ENCODE peak calls at places on chromosomes 16 and 17, in seven cellular contexts. H is CD8-positive, alpha-beta memory T cell; K is uterus; L is left lung; O is adipocyte; T is HL-60; D is AG10803. A is an unnamed sample.

GRCh38 chr17:31787857-31788570 is 71.0 kb downstream of the COPRS start:
- DNase-seq in O (peak), D (peak), K (peak), T (no peak), H (no peak), L (peak), A (peak)

GRCh38 chr17:28381141-28381825 is 9.8 kb downstream of the SARM1 start:
- DNase-seq in K (no peak), H (no peak), O (no peak), D (no peak), L (no peak), T (no peak), A (no peak)

GRCh38 chr17:77206125-77206523 is 65.4 kb downstream of the SEC14L1 start:
- DNase-seq in T (no peak), D (no peak), K (no peak), H (no peak), O (no peak), L (no peak), A (no peak)

GRCh38 chr16:81539009-81539820 is 94.6 kb downstream of the CMIP start:
- DNase-seq in O (peak), H (no peak), K (no peak), L (no peak), D (peak), T (no peak), A (peak)

GRCh38 chr16:1300664-1301476 is 8.6 kb upstream of the UBE2I start:
- DNase-seq in H (peak), O (peak), T (no peak), D (peak), L (peak), K (no peak), A (peak)

GRCh38 chr17:7240375-7240774 is 1.1 kb upstream of the PHF23 start:
- DNase-seq in D (no peak), H (no peak), K (no peak), O (no peak), T (no peak), L (no peak), A (no peak)

GRCh38 chr16:4415538-4416199 is 727 bp downstream of the CORO7 start:
- DNase-seq in T (peak), L (peak), D (no peak), K (no peak), H (peak), O (peak), A (no peak)

GRCh38 chr17:4236456-4236855 is 27.3 kb downstream of the ANKFY1 start:
- DNase-seq in K (no peak), O (no peak), T (no peak), H (no peak), D (peak), L (no peak), A (no peak)

GRCh38 chr17:6910987-6911603 is 79.6 kb upstream of the TEKT1 start:
- DNase-seq in T (no peak), H (peak), O (peak), K (no peak), L (no peak), D (peak), A (peak)

GRCh38 chr16:53664724-53665345 is 38.8 kb downstream of the RPGRIP1L start:
- DNase-seq in L (no peak), K (no peak), T (no peak), O (peak), H (no peak), D (peak), A (peak)

GRCh38 chr16:3094289-3095027 is 4.6 kb downstream of the ZSCAN10 start:
- DNase-seq in H (peak), O (peak), L (no peak), D (peak), K (no peak), T (no peak), A (peak)

GRCh38 chr17:50355701-50356341 is 9.9 kb downstream of the XYLT2 start:
- DNase-seq in K (no peak), O (no peak), H (no peak), D (no peak), L (no peak), T (no peak), A (no peak)

GRCh38 chr16:72073831-72074230 is 10.8 kb downstream of the HPR start:
- DNase-seq in T (no peak), D (no peak), H (no peak), L (no peak), K (no peak), O (no peak), A (peak)

GRCh38 chr17:71966459-71967313 is 154.1 kb upstream of the SOX9 start:
- DNase-seq in H (no peak), K (no peak), D (no peak), O (no peak), L (no peak), T (no peak), A (no peak)

GRCh38 chr17:43129671-43130010 is 4.5 kb upstream of the BRCA1 start:
- DNase-seq in L (no peak), D (no peak), T (no peak), H (no peak), K (no peak), O (no peak), A (no peak)

GRCh38 chr17:44906010-44906646 is 6.9 kb upstream of the EFTUD2 start:
- DNase-seq in D (peak), L (no peak), H (no peak), O (peak), T (no peak), K (peak), A (peak)

GRCh38 chr16:81995651-81996050 is 15.6 kb downstream of the SDR42E1 start:
- DNase-seq in D (no peak), K (no peak), H (no peak), O (no peak), T (no peak), L (no peak), A (no peak)

GRCh38 chr17:27236710-27237315 is 57.1 kb upstream of the WSB1 start:
- DNase-seq in H (peak), K (peak), D (peak), T (no peak), L (no peak), O (peak), A (peak)

GRCh38 chr16:68995011-68995504 is 110.4 kb upstream of the HAS3 start:
- DNase-seq in L (no peak), D (peak), K (no peak), O (peak), T (no peak), H (no peak), A (peak)

GRCh38 chr17:79991140-79991923 is 44.3 kb downstream of the TBC1D16 start:
- DNase-seq in D (peak), L (peak), K (peak), O (peak), T (peak), H (peak), A (peak)

GRCh38 chr16:24497405-24497804 is 42.0 kb upstream of the RBBP6 start:
- DNase-seq in L (no peak), D (peak), T (no peak), O (peak), K (no peak), H (no peak), A (peak)

DNA sequence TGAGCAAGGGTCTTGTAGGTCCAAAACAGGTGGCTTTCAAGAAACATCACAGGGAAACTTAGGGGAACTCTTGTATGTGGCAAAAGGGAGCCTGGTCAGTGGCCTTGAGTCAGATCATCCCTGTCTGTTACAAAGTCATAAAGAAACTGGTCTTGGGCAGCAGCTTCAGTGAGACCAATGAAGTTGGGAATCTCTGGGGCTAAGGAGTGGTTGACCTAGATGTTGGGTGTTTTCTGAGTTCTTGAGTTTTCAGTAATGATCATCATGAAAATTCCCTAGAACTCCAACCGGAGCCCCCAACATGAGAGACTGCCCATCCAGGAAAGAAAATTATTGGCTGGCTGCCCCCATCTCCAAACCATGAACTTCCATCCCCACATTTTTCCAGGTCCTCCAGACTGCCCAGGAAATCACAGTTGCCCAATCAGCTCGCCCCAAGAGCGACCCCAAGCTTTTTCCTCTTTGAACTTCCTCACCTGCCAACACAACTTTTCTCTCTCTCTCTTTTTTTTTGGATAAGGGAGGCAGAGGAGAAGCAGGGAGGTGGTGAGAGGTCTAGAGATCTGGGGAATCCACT is 3.9 kb downstream of the CCR7 start:
- DNase-seq in T (no peak), L (no peak), O (no peak), D (no peak), K (no peak), H (no peak), A (no peak)
- H3K4me3 ChIP-seq in T (no peak), L (no peak), O (no peak), D (no peak), K (no peak), H (peak), A (no peak)

GRCh38 chr17:351436-351713 is 1.2 kb downstream of the RPH3AL start:
- DNase-seq in O (no peak), L (no peak), K (no peak), H (no peak), D (no peak), T (no peak), A (no peak)
- H3K4me3 ChIP-seq in O (no peak), L (no peak), K (no peak), H (no peak), D (no peak), T (no peak), A (no peak)

DNA sequence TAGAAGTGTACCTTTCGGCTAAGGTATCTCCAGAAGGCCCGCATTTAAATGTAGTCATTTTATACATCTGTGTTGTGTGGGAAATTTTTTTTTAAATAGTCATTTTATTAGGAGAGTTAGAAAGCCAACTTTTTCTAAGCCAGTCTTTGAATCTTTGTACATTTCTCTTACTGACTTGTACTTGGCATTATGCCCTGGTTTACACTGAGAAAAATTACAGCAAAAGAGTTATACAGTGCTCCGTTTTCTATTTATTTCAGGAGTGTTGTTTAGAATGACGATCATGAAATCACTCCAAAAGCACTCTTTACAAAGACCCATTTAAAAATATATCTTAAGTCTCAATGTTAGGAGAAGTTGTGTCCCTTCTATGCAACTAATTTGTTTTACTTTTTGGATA is 91.9 kb downstream of the CYB561 start:
- DNase-seq in T (no peak), H (no peak), O (peak), K (no peak), L (no peak), D (no peak), A (peak)
- H3K4me3 ChIP-seq in T (no peak), H (no peak), O (no peak), K (no peak), L (no peak), D (no peak), A (no peak)

GRCh38 chr17:37818689-37819088 is 73.8 kb upstream of the HNF1B start:
- DNase-seq in L (peak), O (no peak), T (no peak), K (no peak), H (no peak), D (no peak), A (no peak)

GRCh38 chr17:37816951-37817350 is 72.1 kb upstream of the HNF1B start:
- DNase-seq in O (no peak), L (no peak), T (no peak), D (no peak), K (no peak), H (no peak), A (no peak)

GRCh38 chr17:37824534-37825485 is 80.0 kb upstream of the HNF1B start:
- DNase-seq in L (no peak), K (no peak), O (peak), D (peak), T (no peak), H (no peak), A (peak)

GRCh38 chr17:37821025-37821713 is 76.3 kb upstream of the HNF1B start:
- DNase-seq in H (no peak), D (no peak), T (no peak), K (no peak), O (no peak), L (no peak), A (peak)

DNA sequence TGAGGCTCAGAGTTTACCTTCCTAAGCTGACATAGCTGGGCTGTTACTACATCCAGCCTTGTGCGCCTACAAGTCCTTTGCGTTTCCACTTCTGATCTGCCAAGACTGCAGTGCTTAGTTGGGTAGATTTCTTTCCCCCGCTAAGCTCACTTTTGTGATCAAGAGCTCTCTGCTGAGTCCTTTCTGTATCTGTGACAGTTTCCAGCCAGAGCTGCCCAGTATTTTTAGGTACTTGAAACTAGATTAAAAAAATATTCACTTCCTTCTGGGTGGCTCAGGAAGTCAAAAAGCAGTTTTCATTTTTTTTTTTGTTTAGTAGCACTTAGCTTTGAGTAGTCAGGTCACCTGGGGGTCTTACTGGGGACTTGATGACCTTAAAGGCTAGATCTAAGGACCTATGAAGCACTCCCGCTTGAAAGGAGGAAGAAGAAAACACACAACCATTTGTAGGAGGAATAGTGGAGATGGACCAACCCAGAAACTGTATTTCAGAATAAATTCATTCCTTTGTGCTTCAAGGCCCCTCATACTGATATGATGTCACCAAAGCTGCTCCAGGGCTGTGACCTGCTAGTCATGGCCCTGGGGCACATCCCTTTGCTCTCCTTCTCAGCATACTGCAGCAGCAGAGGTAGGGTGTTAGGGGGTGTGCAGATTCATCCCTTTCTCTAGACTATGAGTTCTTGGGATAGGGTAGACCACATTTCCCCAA is 75.6 kb upstream of the HNF1B start:
- DNase-seq in H (no peak), D (no peak), K (no peak), O (no peak), T (no peak), L (no peak), A (no peak)
- H3K4me3 ChIP-seq in H (no peak), D (no peak), K (no peak), O (no peak), T (no peak), L (no peak), A (no peak)

GRCh38 chr17:60137731-60138130 is 12.0 kb upstream of the CA4 start:
- DNase-seq in D (no peak), L (no peak), O (no peak), H (no peak), T (no peak), K (no peak), A (no peak)

GRCh38 chr17:60134396-60135159 is 15.2 kb upstream of the CA4 start:
- DNase-seq in O (peak), K (no peak), D (peak), L (no peak), H (peak), T (no peak), A (peak)

GRCh38 chr17:60135160-60135950 is 14.4 kb upstream of the CA4 start:
- DNase-seq in T (peak), D (peak), O (peak), L (peak), H (peak), K (peak), A (peak)

GRCh38 chr17:60138769-60139437 is 10.9 kb upstream of the CA4 start:
- DNase-seq in D (no peak), L (no peak), K (no peak), O (no peak), H (no peak), T (no peak), A (no peak)

GRCh38 chr17:60135951-60136666 is 13.7 kb upstream of the CA4 start:
- DNase-seq in D (no peak), O (no peak), L (peak), H (no peak), K (no peak), T (no peak), A (no peak)
- H3K4me3 ChIP-seq in D (peak), O (peak), L (no peak), H (peak), K (peak), T (no peak), A (peak)

DNA sequence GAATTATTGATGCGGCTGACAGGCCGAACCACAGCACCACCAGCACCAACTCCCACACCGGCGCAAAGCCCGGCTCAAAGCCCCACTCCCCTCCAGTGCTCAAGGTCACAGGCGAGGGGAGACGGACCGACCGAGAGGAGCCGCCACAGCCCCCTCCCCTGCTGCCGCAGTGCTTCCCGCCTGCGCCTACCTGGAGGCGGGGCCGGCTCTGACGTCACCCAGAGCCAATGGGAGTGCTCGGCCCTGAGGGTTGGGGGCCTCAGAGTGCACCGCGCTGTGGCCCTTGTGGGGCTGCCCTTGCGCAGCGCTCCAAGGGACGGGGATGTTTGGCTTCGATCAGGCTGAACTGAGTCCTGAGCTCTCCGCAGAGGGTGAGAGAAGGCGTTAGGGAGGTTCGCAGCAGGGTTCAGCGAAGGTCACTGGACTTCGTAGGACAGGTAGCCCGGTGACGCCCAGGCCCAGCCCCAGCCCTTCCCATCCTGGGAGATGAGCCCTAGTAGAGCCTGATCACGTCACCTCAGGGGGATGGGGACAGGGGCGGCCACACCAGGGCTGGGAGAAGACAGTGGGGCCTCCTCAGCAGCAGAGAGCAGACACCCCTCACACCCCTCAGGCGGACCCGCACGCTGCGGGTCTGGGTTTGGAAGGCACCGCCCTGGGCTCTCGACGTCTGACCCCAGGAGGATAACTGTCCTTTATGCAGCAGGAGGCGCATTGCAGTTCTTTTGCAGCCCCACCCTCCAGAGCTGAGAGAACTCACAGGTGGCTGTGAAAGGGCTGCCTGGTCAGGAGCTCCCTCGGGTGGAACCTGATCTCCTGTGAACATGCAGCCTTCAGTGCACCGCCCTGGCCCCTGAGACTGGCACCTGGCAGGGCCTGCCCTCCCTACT is 1.5 kb downstream of the NDRG4 start:
- DNase-seq in D (no peak), K (no peak), L (no peak), H (peak), O (peak), T (no peak), A (no peak)
- H3K4me3 ChIP-seq in D (peak), K (no peak), L (peak), H (peak), O (no peak), T (no peak), A (peak)

GRCh38 chr16:89320717-89321501 is 103.4 kb downstream of the ZNF778 start:
- DNase-seq in H (no peak), O (no peak), K (no peak), L (no peak), D (no peak), T (no peak), A (peak)

GRCh38 chr16:89318871-89319627 is 101.5 kb downstream of the ZNF778 start:
- DNase-seq in K (no peak), L (no peak), H (no peak), T (no peak), D (no peak), O (no peak), A (no peak)

GRCh38 chr16:89318430-89318758 is 100.9 kb downstream of the ZNF778 start:
- DNase-seq in T (no peak), H (no peak), O (no peak), L (no peak), D (no peak), K (no peak), A (no peak)

GRCh38 chr16:89319628-89319882 is 102.1 kb downstream of the ZNF778 start:
- DNase-seq in T (no peak), H (no peak), D (no peak), O (no peak), K (no peak), L (no peak), A (no peak)

GRCh38 chr16:89319883-89320716 is 102.6 kb downstream of the ZNF778 start:
- DNase-seq in T (no peak), O (peak), H (no peak), L (no peak), K (no peak), D (peak), A (peak)
- H3K4me3 ChIP-seq in T (no peak), O (peak), H (no peak), L (no peak), K (peak), D (peak), A (peak)

A was measured in fibroblast of the aortic adventitia.